ENCODE peak calls at places on chromosomes 16 and 17, in seven cellular contexts. H is Peyer's patch, W is breast epithelium, Q is HS-5, O is left kidney, S is T-helper 1 cell, A is left colon. M is an unnamed sample.

GRCh38 chr17:48612854-48613691 is 2.0 kb downstream of the HOXB8 start:
- DNase-seq in H (no peak), W (no peak), Q (no peak), O (peak), S (peak), A (no peak), M (no peak)

GRCh38 chr17:57243171-57243622 is 13.1 kb upstream of the MSI2 start:
- DNase-seq in H (peak), W (no peak), Q (no peak), O (peak), S (peak), A (peak), M (peak)

GRCh38 chr17:57603541-57603940 is 141.6 kb downstream of the CCDC182 start:
- DNase-seq in H (no peak), W (no peak), Q (no peak), O (no peak), S (no peak), A (no peak), M (no peak)

GRCh38 chr17:15966879-15967248 is 21.9 kb downstream of the ADORA2B start:
- DNase-seq in H (peak), W (no peak), Q (no peak), O (no peak), S (no peak), A (peak), M (no peak)

GRCh38 chr16:57619606-57620315 is 8.7 kb upstream of the ADGRG1 start:
- DNase-seq in H (peak), W (peak), Q (no peak), O (peak), S (no peak), A (peak), M (no peak)

GRCh38 chr16:11349599-11350276 is 4.5 kb downstream of the RMI2 start:
- DNase-seq in H (peak), W (peak), Q (no peak), O (peak), S (no peak), A (peak), M (peak)

GRCh38 chr16:16905850-16906249 is 526.9 kb downstream of the NPIPA7 start:
- DNase-seq in H (no peak), W (no peak), Q (no peak), O (no peak), S (no peak), A (no peak), M (no peak)

GRCh38 chr17:32191306-32191705 is 49.0 kb downstream of the RHOT1 start:
- DNase-seq in H (no peak), W (no peak), Q (no peak), O (no peak), S (no peak), A (no peak), M (no peak)

GRCh38 chr16:56161658-56162057 is 29.6 kb upstream of the GNAO1 start:
- DNase-seq in H (no peak), W (no peak), Q (no peak), O (no peak), S (no peak), A (no peak), M (no peak)

GRCh38 chr17:6893382-6894205 is 62.1 kb upstream of the TEKT1 start:
- DNase-seq in H (no peak), W (no peak), Q (no peak), O (peak), S (no peak), A (no peak), M (no peak)

GRCh38 chr16:86529160-86529559 is 18.8 kb downstream of the FOXF1 start:
- DNase-seq in H (no peak), W (no peak), Q (no peak), O (no peak), S (no peak), A (no peak), M (peak)

GRCh38 chr16:72404299-72404698 is 232.3 kb upstream of the PMFBP1 start:
- DNase-seq in H (no peak), W (no peak), Q (no peak), O (no peak), S (no peak), A (no peak), M (no peak)

GRCh38 chr17:48505788-48506187 is 25.0 kb downstream of the HOXB1 start:
- DNase-seq in H (peak), W (peak), Q (peak), O (peak), S (peak), A (no peak), M (no peak)

GRCh38 chr16:57284952-57285263 is 436 bp upstream of the PLLP start:
- DNase-seq in H (no peak), W (no peak), Q (no peak), O (no peak), S (no peak), A (no peak), M (no peak)

GRCh38 chr17:7720125-7720524 is 2.6 kb downstream of the DNAH2 start:
- DNase-seq in H (no peak), W (no peak), Q (no peak), O (no peak), S (no peak), A (no peak), M (no peak)

GRCh38 chr16:54636221-54636793 is 294.4 kb upstream of the IRX5 start:
- DNase-seq in H (no peak), W (no peak), Q (no peak), O (no peak), S (no peak), A (no peak), M (no peak)

GRCh38 chr17:64651889-64652288 is 10.2 kb downstream of the SMURF2 start:
- DNase-seq in H (no peak), W (no peak), Q (no peak), O (no peak), S (no peak), A (no peak), M (no peak)

M was measured in psoas muscle.